ENCODE peak calls at places on chromosomes 3 and 15, in four cellular contexts. One of them, this sample, is unnamed.
A peak's percentile ranks its signal among the peaks of the same experiment; 100 is the strongest.

GRCh38 chr15:85362436-85363048 is 17.9 kb upstream of the AKAP13 start:
- DNase-seq in IMR-90: no peak
- DNase-seq in mesendoderm: no peak
- DNase-seq in CD4-positive, CD25-positive, alpha-beta regulatory T cell: no peak
- DNase-seq in this sample: no peak

GRCh38 chr3:52292247-52293065 is 4.8 kb downstream of the GLYCTK start:
- DNase-seq in IMR-90: no peak
- DNase-seq in mesendoderm: no peak
- DNase-seq in CD4-positive, CD25-positive, alpha-beta regulatory T cell: no peak
- DNase-seq in this sample: no peak

GRCh38 chr15:101526021-101526420 is 36.5 kb upstream of the PCSK6 start:
- DNase-seq in mesendoderm: no peak
- DNase-seq in IMR-90: no peak
- DNase-seq in CD4-positive, CD25-positive, alpha-beta regulatory T cell: no peak
- DNase-seq in this sample: no peak

GRCh38 chr3:60199306-60199705 is 1051.9 kb downstream of the FHIT start:
- DNase-seq in CD4-positive, CD25-positive, alpha-beta regulatory T cell: no peak
- DNase-seq in mesendoderm: no peak
- DNase-seq in IMR-90: no peak
- DNase-seq in this sample: no peak

GRCh38 chr3:118180853-118181252 is 853.8 kb downstream of the IGSF11 start:
- DNase-seq in mesendoderm: no peak
- DNase-seq in CD4-positive, CD25-positive, alpha-beta regulatory T cell: no peak
- DNase-seq in IMR-90: no peak
- DNase-seq in this sample: no peak

GRCh38 chr15:64010719-64011118 is 35.6 kb downstream of the DAPK2 start:
- DNase-seq in IMR-90: peak; percentile 62
- DNase-seq in mesendoderm: peak; percentile 41
- DNase-seq in CD4-positive, CD25-positive, alpha-beta regulatory T cell: peak; percentile 91
- DNase-seq in this sample: no peak

GRCh38 chr3:52651592-52651991 is 34.1 kb downstream of the PBRM1 start:
- DNase-seq in IMR-90: no peak
- DNase-seq in mesendoderm: no peak
- DNase-seq in CD4-positive, CD25-positive, alpha-beta regulatory T cell: no peak
- DNase-seq in this sample: no peak

GRCh38 chr15:74413350-74414080 is 20.2 kb downstream of the SEMA7A start:
- DNase-seq in IMR-90: no peak
- DNase-seq in mesendoderm: no peak
- DNase-seq in CD4-positive, CD25-positive, alpha-beta regulatory T cell: no peak
- DNase-seq in this sample: no peak

GRCh38 chr3:31980530-31981205 is 394 bp downstream of the OSBPL10 start:
- DNase-seq in mesendoderm: peak; percentile 86
- DNase-seq in IMR-90: peak; percentile 54
- DNase-seq in CD4-positive, CD25-positive, alpha-beta regulatory T cell: peak; percentile 51
- DNase-seq in this sample: peak; percentile 78

GRCh38 chr3:8565376-8565775 is 63.8 kb downstream of the LMCD1 start:
- DNase-seq in mesendoderm: no peak
- DNase-seq in CD4-positive, CD25-positive, alpha-beta regulatory T cell: no peak
- DNase-seq in IMR-90: no peak
- DNase-seq in this sample: no peak

GRCh38 chr3:190101320-190102117 is 19.2 kb downstream of the P3H2 start:
- DNase-seq in CD4-positive, CD25-positive, alpha-beta regulatory T cell: peak; percentile 1
- DNase-seq in mesendoderm: no peak
- DNase-seq in IMR-90: peak; percentile 83
- DNase-seq in this sample: no peak

GRCh38 chr15:76358453-76358852 is 21.9 kb downstream of the ISL2 start:
- DNase-seq in mesendoderm: no peak
- DNase-seq in CD4-positive, CD25-positive, alpha-beta regulatory T cell: no peak
- DNase-seq in IMR-90: no peak
- DNase-seq in this sample: no peak

GRCh38 chr15:82134426-82134825 is 88.6 kb upstream of the MEX3B start:
- DNase-seq in IMR-90: no peak
- DNase-seq in CD4-positive, CD25-positive, alpha-beta regulatory T cell: no peak
- DNase-seq in mesendoderm: no peak
- DNase-seq in this sample: no peak

GRCh38 chr3:195011231-195011834 is 259.6 kb downstream of the XXYLT1 start:
- DNase-seq in IMR-90: no peak
- DNase-seq in CD4-positive, CD25-positive, alpha-beta regulatory T cell: no peak
- DNase-seq in mesendoderm: no peak
- DNase-seq in this sample: no peak

GRCh38 chr3:12401208-12401607 is 83.1 kb upstream of the TSEN2 start:
- DNase-seq in mesendoderm: no peak
- DNase-seq in IMR-90: no peak
- DNase-seq in CD4-positive, CD25-positive, alpha-beta regulatory T cell: no peak
- DNase-seq in this sample: no peak

GRCh38 chr15:65338823-65339222 is 34.3 kb downstream of the RNU5B-1 start:
- DNase-seq in IMR-90: no peak
- DNase-seq in mesendoderm: no peak
- DNase-seq in CD4-positive, CD25-positive, alpha-beta regulatory T cell: no peak
- DNase-seq in this sample: no peak

GRCh38 chr3:149080699-149081091 is 5.6 kb downstream of the HLTF start:
- DNase-seq in CD4-positive, CD25-positive, alpha-beta regulatory T cell: no peak
- DNase-seq in IMR-90: peak; percentile 28
- DNase-seq in mesendoderm: no peak
- DNase-seq in this sample: no peak

GRCh38 chr3:183812746-183813445 is 12.5 kb downstream of the MAP6D1 start:
- DNase-seq in mesendoderm: no peak
- DNase-seq in IMR-90: no peak
- DNase-seq in CD4-positive, CD25-positive, alpha-beta regulatory T cell: no peak
- DNase-seq in this sample: peak; percentile 79

GRCh38 chr3:174436367-174436766 is 422.8 kb upstream of the NAALADL2 start:
- DNase-seq in mesendoderm: no peak
- DNase-seq in IMR-90: no peak
- DNase-seq in CD4-positive, CD25-positive, alpha-beta regulatory T cell: no peak
- DNase-seq in this sample: peak; percentile 49

GRCh38 chr3:106337116-106337515 is 468.3 kb upstream of the CBLB start:
- DNase-seq in CD4-positive, CD25-positive, alpha-beta regulatory T cell: no peak
- DNase-seq in mesendoderm: no peak
- DNase-seq in IMR-90: peak; percentile 58
- DNase-seq in this sample: no peak

GRCh38 chr3:57544181-57545125 is at the start of gene DNAH12:
- DNase-seq in mesendoderm: peak; percentile 99
- DNase-seq in IMR-90: no peak
- DNase-seq in CD4-positive, CD25-positive, alpha-beta regulatory T cell: no peak
- DNase-seq in this sample: peak; percentile 43

GRCh38 chr15:50228866-50229265 is 36.7 kb downstream of the HDC start:
- DNase-seq in mesendoderm: no peak
- DNase-seq in CD4-positive, CD25-positive, alpha-beta regulatory T cell: no peak
- DNase-seq in IMR-90: no peak
- DNase-seq in this sample: no peak

GRCh38 chr3:188911033-188911850 is 260.5 kb upstream of the TPRG1 start:
- DNase-seq in mesendoderm: no peak
- DNase-seq in CD4-positive, CD25-positive, alpha-beta regulatory T cell: no peak
- DNase-seq in IMR-90: peak; percentile 21
- DNase-seq in this sample: no peak

DNA sequence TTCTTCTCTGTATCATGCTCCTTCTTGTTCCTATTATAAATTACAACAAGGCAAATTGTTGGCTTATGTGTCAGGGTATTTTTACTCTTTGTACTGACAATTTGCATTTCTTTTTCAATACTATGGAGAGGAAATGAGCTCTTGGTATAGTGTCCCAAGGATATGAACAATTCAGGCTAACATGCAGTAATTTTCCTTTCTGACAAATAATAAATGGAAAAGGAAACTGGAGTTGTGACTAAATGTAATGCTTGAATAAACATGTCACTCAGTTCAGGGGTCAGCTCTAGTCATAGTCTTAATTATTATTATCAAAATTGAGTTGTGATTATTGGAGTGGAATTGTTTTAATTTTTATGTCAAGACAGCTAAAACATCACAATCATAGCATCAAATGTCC is 256.0 kb upstream of the ZPLD1 start:
- DNase-seq in mesendoderm: no peak
- DNase-seq in IMR-90: no peak
- DNase-seq in CD4-positive, CD25-positive, alpha-beta regulatory T cell: no peak
- DNase-seq in this sample: no peak
- H3K4me1 ChIP-seq in mesendoderm: no peaks in the 10 kb centered on the region
- H3K4me1 ChIP-seq in IMR-90: peaks cover 24% of the 10 kb centered on the region
- H3K4me1 ChIP-seq in CD4-positive, CD25-positive, alpha-beta regulatory T cell: peaks cover 12% of the 10 kb centered on the region
- H3K4me1 ChIP-seq in this sample: no peaks in the 10 kb centered on the region

DNA sequence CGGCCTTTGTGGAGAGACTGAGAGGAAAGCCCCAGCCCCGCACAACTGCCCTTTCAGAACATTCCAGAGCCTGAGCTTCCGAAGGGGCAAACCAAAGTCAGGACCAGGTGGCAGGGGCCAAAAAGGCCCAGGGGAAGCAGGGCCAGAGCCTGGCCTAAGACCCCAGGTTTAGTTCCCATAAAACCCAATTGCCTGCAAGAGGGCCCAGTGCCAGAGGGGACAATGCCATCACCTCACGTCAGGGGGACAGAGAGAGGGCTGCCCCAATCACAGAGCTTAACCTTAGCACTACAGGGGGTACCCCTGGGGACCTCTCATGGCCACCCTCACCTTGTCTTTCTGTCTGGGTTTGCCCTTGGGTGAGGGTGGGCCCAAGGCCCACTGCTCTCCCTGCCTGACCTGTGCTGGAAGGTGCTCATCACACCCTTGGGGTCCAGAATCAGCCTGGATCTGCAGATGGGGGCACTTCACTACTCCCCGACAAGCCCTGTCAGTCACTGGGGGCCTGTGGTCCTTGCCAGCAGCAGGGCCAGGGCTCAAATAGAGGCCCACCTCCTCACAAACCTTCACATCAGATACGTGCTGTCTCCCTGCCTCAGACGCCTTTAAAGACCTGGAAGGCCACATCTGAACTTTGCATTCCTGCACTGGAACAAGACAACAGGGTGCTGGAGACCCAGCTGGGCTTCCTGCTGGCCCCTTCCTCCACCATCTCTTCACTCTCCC is 3.8 kb downstream of the CALML4 start:
- DNase-seq in IMR-90: no peak
- DNase-seq in CD4-positive, CD25-positive, alpha-beta regulatory T cell: no peak
- DNase-seq in mesendoderm: no peak
- DNase-seq in this sample: no peak
- H3K4me1 ChIP-seq in IMR-90: peaks cover 3% of the 10 kb centered on the region
- H3K4me1 ChIP-seq in CD4-positive, CD25-positive, alpha-beta regulatory T cell: peaks cover 5% of the 10 kb centered on the region
- H3K4me1 ChIP-seq in mesendoderm: peaks cover 8% of the 10 kb centered on the region
- H3K4me1 ChIP-seq in this sample: peaks cover 13% of the 10 kb centered on the region

DNA sequence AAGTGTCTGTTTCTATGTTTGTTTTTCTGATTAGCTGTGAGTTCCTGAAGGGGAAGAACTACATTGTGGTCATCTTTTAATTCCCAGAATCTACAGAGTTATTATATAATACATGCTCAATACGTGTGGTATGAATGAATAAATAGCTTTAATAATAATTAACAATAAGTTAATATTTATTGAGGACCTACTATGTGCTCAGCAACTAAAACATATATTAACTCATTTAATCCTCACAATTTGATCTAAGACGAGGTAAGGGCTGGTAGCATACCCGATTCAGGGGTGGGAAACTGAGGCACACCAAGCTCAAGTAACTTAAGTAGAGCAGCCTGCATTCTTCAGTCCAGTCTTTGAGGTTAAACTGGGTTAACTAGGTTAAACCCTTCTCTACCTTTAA is 553.8 kb downstream of the FOXP1 start:
- DNase-seq in CD4-positive, CD25-positive, alpha-beta regulatory T cell: no peak
- DNase-seq in IMR-90: no peak
- DNase-seq in mesendoderm: no peak
- DNase-seq in this sample: no peak
- H3K4me1 ChIP-seq in CD4-positive, CD25-positive, alpha-beta regulatory T cell: peaks cover 49% of the 10 kb centered on the region
- H3K4me1 ChIP-seq in IMR-90: peaks cover 6% of the 10 kb centered on the region
- H3K4me1 ChIP-seq in mesendoderm: peaks cover 2% of the 10 kb centered on the region
- H3K4me1 ChIP-seq in this sample: peaks cover 18% of the 10 kb centered on the region

GRCh38 chr15:89085289-89085906 is 2.9 kb upstream of the ABHD2 start:
- DNase-seq in mesendoderm: no peak
- DNase-seq in IMR-90: no peak
- DNase-seq in CD4-positive, CD25-positive, alpha-beta regulatory T cell: no peak
- DNase-seq in this sample: no peak

GRCh38 chr15:89088605-89089315 is 504 bp downstream of the ABHD2 start:
- DNase-seq in IMR-90: peak; percentile 34
- DNase-seq in CD4-positive, CD25-positive, alpha-beta regulatory T cell: no peak
- DNase-seq in mesendoderm: no peak
- DNase-seq in this sample: no peak

GRCh38 chr15:89087066-89087829 is 1.0 kb upstream of the ABHD2 start:
- DNase-seq in mesendoderm: no peak
- DNase-seq in IMR-90: no peak
- DNase-seq in CD4-positive, CD25-positive, alpha-beta regulatory T cell: no peak
- DNase-seq in this sample: no peak

GRCh38 chr15:89089316-89090230 is 1.3 kb downstream of the ABHD2 start:
- DNase-seq in mesendoderm: no peak
- DNase-seq in CD4-positive, CD25-positive, alpha-beta regulatory T cell: peak; percentile 15
- DNase-seq in IMR-90: no peak
- DNase-seq in this sample: no peak

GRCh38 chr15:89087830-89088604 is at the start of gene ABHD2:
- DNase-seq in mesendoderm: peak; percentile 100
- DNase-seq in CD4-positive, CD25-positive, alpha-beta regulatory T cell: peak; percentile 100
- DNase-seq in IMR-90: peak; percentile 100
- DNase-seq in this sample: peak; percentile 99
- H3K4me1 ChIP-seq in mesendoderm: peaks cover 4% of the 10 kb centered on the region
- H3K4me1 ChIP-seq in CD4-positive, CD25-positive, alpha-beta regulatory T cell: peaks cover 41% of the 10 kb centered on the region
- H3K4me1 ChIP-seq in IMR-90: peaks cover 16% of the 10 kb centered on the region
- H3K4me1 ChIP-seq in this sample: peaks cover 5% of the 10 kb centered on the region

DNA sequence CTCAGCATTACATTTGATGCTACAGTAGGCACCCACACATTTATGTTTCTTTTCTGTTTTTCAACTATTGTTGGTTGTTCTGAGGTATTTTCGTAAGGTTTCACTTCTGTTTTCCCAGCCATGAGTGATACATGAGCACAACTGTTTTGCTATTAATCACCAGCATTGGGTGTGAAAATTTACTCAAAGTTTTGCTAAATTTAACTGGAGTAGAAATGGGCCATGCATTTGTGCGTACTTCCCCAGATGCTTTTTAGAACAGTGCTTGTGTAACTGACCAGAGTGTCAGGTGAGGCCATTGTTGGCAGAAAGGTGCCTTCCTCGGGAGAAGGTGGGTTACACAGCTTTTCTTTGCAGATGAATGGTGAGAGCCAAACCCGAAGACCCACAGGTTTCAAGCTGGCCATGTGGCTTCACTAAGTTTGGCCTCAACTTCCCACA is 70.4 kb downstream of the ST6GAL1 start:
- DNase-seq in IMR-90: no peak
- DNase-seq in CD4-positive, CD25-positive, alpha-beta regulatory T cell: peak; percentile 75
- DNase-seq in mesendoderm: no peak
- DNase-seq in this sample: no peak
- H3K4me1 ChIP-seq in IMR-90: no peaks in the 10 kb centered on the region
- H3K4me1 ChIP-seq in CD4-positive, CD25-positive, alpha-beta regulatory T cell: peaks cover 17% of the 10 kb centered on the region
- H3K4me1 ChIP-seq in mesendoderm: no peaks in the 10 kb centered on the region
- H3K4me1 ChIP-seq in this sample: no peaks in the 10 kb centered on the region